ENCODE peak calls at places on chromosomes 13 and 19, in seven cellular contexts. U, Y, Q, S, R, J and Z are unnamed samples.

GRCh38 chr13:96214804-96215445 is 125.0 kb downstream of the HS6ST3 start:
- DNase-seq in Q (no peak), Y (no peak), R (no peak), U (no peak), S (no peak), J (no peak), Z (no peak)

GRCh38 chr13:36084131-36084530 is 47.1 kb downstream of the DCLK1 start:
- DNase-seq in R (no peak), Y (no peak), S (no peak), U (no peak), Q (no peak), J (no peak), Z (no peak)

GRCh38 chr19:53883231-53883661 is 1.2 kb downstream of the PRKCG start:
- DNase-seq in Q (peak; percentile 80), Y (no peak), U (no peak), S (no peak), J (no peak), R (no peak), Z (peak; percentile 62)

GRCh38 chr19:48810151-48810550 is 678 bp downstream of the BCAT2 start:
- DNase-seq in S (no peak), U (no peak), Q (no peak), Y (no peak), R (no peak), J (no peak), Z (no peak)

GRCh38 chr13:76307157-76307556 is 579.0 kb downstream of the KCTD12 start:
- DNase-seq in R (no peak), U (no peak), Y (peak; percentile 59), J (no peak), Q (no peak), S (no peak), Z (no peak)

GRCh38 chr13:102195566-102196462 is 206.0 kb downstream of the FGF14 start:
- DNase-seq in U (no peak), R (no peak), J (no peak), Q (no peak), S (no peak), Y (no peak), Z (no peak)

GRCh38 chr13:42883771-42884170 is 102.4 kb downstream of the FAM216B start:
- DNase-seq in Y (no peak), J (no peak), U (peak; percentile 15), Q (no peak), R (peak; percentile 23), S (no peak), Z (no peak)

GRCh38 chr13:26978081-26978860 is 193.3 kb downstream of the USP12 start:
- DNase-seq in Y (no peak), Q (no peak), S (no peak), U (no peak), R (no peak), J (no peak), Z (no peak)

GRCh38 chr13:26382843-26383242 is 128.9 kb downstream of the CDK8 start:
- DNase-seq in Y (no peak), J (no peak), R (no peak), Q (no peak), U (no peak), S (no peak), Z (no peak)

GRCh38 chr19:35117791-35118190 is 2.2 kb downstream of the FXYD3 start:
- DNase-seq in Y (no peak), J (no peak), Q (no peak), U (no peak), S (no peak), R (no peak), Z (no peak)

GRCh38 chr19:33245948-33246728 is 20.5 kb upstream of the SLC7A10 start:
- DNase-seq in R (no peak), Q (no peak), S (peak; percentile 73), Y (no peak), J (no peak), U (no peak), Z (no peak)

GRCh38 chr13:102903659-102904407 is 58.0 kb downstream of the ERCC5 start:
- DNase-seq in S (no peak), R (no peak), Y (no peak), Q (no peak), J (no peak), U (no peak), Z (no peak)

GRCh38 chr19:40896418-40896796 is 14.4 kb upstream of the CYP2A7 start:
- DNase-seq in R (no peak), J (no peak), Y (no peak), U (no peak), S (no peak), Q (no peak), Z (no peak)

GRCh38 chr19:50998061-50998460 is 3.3 kb downstream of the KLK8 start:
- DNase-seq in J (no peak), S (no peak), R (no peak), Y (no peak), Q (no peak), U (no peak), Z (peak; percentile 58)

GRCh38 chr13:49308104-49308875 is 60.6 kb downstream of the CDADC1 start:
- DNase-seq in J (no peak), U (no peak), R (peak; percentile 14), Q (no peak), Y (no peak), S (no peak), Z (peak; percentile 90)

GRCh38 chr13:36323408-36323807 is 22.8 kb downstream of the SPART start:
- DNase-seq in Y (no peak), S (no peak), U (no peak), Q (no peak), J (no peak), R (no peak), Z (no peak)

GRCh38 chr19:52170304-52170703 is 1.1 kb downstream of the ZNF836 start:
- DNase-seq in J (no peak), R (no peak), U (no peak), Q (no peak), S (no peak), Y (no peak), Z (no peak)

GRCh38 chr13:94972262-94972661 is 259.9 kb upstream of the SOX21 start:
- DNase-seq in J (no peak), Q (no peak), Y (no peak), R (no peak), S (no peak), U (no peak), Z (no peak)

GRCh38 chr19:52941941-52942370 is 18.7 kb upstream of the ZNF888 start:
- DNase-seq in S (peak; percentile 85), Y (peak; percentile 7), U (peak; percentile 13), Q (peak; percentile 79), R (no peak), J (peak; percentile 6), Z (peak; percentile 44)

GRCh38 chr13:75079226-75079625 is 402.7 kb downstream of the TBC1D4 start:
- DNase-seq in U (no peak), J (no peak), Q (no peak), Y (no peak), S (no peak), R (no peak), Z (peak; percentile 38)

GRCh38 chr19:33217881-33218280 is 7.8 kb downstream of the SLC7A10 start:
- DNase-seq in J (no peak), U (no peak), Y (no peak), Q (no peak), S (no peak), R (no peak), Z (no peak)

GRCh38 chr13:113357529-113357928 is 6.4 kb downstream of the GRTP1 start:
- DNase-seq in S (no peak), J (no peak), U (no peak), R (no peak), Q (no peak), Y (no peak), Z (peak; percentile 92)

GRCh38 chr13:113770441-113770840 is 11.4 kb downstream of the TMEM255B start:
- DNase-seq in Q (no peak), U (no peak), Y (no peak), R (no peak), J (no peak), S (peak; percentile 46), Z (peak; percentile 81)

GRCh38 chr19:11551603-11552235 is 7.3 kb downstream of the ELOF1 start:
- DNase-seq in S (no peak), R (no peak), U (peak; percentile 85), Y (no peak), Q (peak; percentile 77), J (no peak), Z (peak; percentile 90)

GRCh38 chr19:44789943-44790467 is 12.3 kb downstream of the CBLC start:
- DNase-seq in J (no peak), Q (no peak), R (no peak), U (no peak), Y (no peak), S (no peak), Z (no peak)

GRCh38 chr13:77919351-77920294 is 992 bp upstream of the EDNRB start:
- DNase-seq in Y (no peak), U (peak; percentile 70), R (no peak), Q (peak; percentile 65), S (peak; percentile 76), J (no peak), Z (peak; percentile 57)

GRCh38 chr19:13154241-13154778 is 4.1 kb downstream of the IER2 start:
- DNase-seq in R (peak; percentile 90), J (peak; percentile 56), Y (peak; percentile 86), S (peak; percentile 97), Q (peak; percentile 91), U (no peak), Z (peak; percentile 96)

GRCh38 chr13:54775501-54776191 is 1747.0 kb downstream of the OLFM4 start:
- DNase-seq in R (no peak), Q (peak; percentile 60), U (no peak), S (peak; percentile 64), Y (no peak), J (no peak), Z (no peak)

GRCh38 chr19:52942371-52943133 is 19.3 kb upstream of the ZNF888 start:
- DNase-seq in Y (peak; percentile 31), S (peak; percentile 99), Q (peak; percentile 100), U (peak; percentile 76), R (peak; percentile 52), J (peak; percentile 94), Z (peak; percentile 74)

GRCh38 chr13:25468330-25469178 is 96.8 kb downstream of the ATP8A2 start:
- DNase-seq in R (no peak), S (no peak), Y (no peak), Q (peak; percentile 86), J (no peak), U (peak; percentile 91), Z (peak; percentile 85)

GRCh38 chr19:18464646-18465045 is 26.7 kb upstream of the ISYNA1 start:
- DNase-seq in S (peak; percentile 79), Q (no peak), J (no peak), R (peak; percentile 91), U (no peak), Y (peak; percentile 35), Z (peak; percentile 98)

GRCh38 chr19:2469102-2469914 is 6.6 kb upstream of the GADD45B start:
- DNase-seq in Q (no peak), U (peak; percentile 26), R (no peak), S (no peak), Y (no peak), J (no peak), Z (peak; percentile 94)

GRCh38 chr19:8682472-8682871 is 16.1 kb downstream of the ACTL9 start:
- DNase-seq in Y (no peak), S (no peak), U (no peak), Q (no peak), J (no peak), R (no peak), Z (no peak)

GRCh38 chr13:50796463-50796862 is 47.0 kb downstream of the DLEU7 start:
- DNase-seq in Q (no peak), R (no peak), J (no peak), U (no peak), S (no peak), Y (no peak), Z (no peak)

GRCh38 chr19:32404939-32405430 is 585 bp upstream of the DPY19L3 start:
- DNase-seq in R (peak; percentile 11), Q (peak; percentile 94), Y (no peak), U (no peak), S (no peak), J (no peak), Z (no peak)